ENCODE peak calls at places on chromosomes 1 and 21, in five cellular contexts. J is neuronal stem cell, G is erythroblast, O is PC-9, S is NCI-H774. M is an unnamed sample.

GRCh38 chr1:58592521-58593134 is 15.6 kb upstream of the TACSTD2 start:
- DNase-seq in J (no peak), O (peak; percentile 94), G (no peak), S (no peak), M (peak; percentile 90)

GRCh38 chr1:222372221-222372620 is 175.7 kb downstream of the HHIPL2 start:
- DNase-seq in O (no peak), S (no peak), G (no peak), J (no peak), M (no peak)

GRCh38 chr1:180027949-180028445 is 73.4 kb downstream of the CEP350 start:
- DNase-seq in J (no peak), S (no peak), O (peak; percentile 41), G (no peak), M (no peak)

GRCh38 chr1:84712288-84712874 is 22.1 kb upstream of the SSX2IP start:
- DNase-seq in S (no peak), J (no peak), G (no peak), O (no peak), M (no peak)

GRCh38 chr21:29390778-29391177 is 92.1 kb downstream of the BACH1 start:
- DNase-seq in G (no peak), S (no peak), J (no peak), O (no peak), M (no peak)

GRCh38 chr1:153437236-153437635 is 20.9 kb downstream of the S100A7A start:
- DNase-seq in J (no peak), S (no peak), G (no peak), O (no peak), M (no peak)

GRCh38 chr1:2446394-2446793 is 29.7 kb upstream of the PLCH2 start:
- DNase-seq in S (no peak), J (peak; percentile 81), G (no peak), O (no peak), M (no peak)

GRCh38 chr1:202160377-202160940 is at the start of gene PTPN7:
- DNase-seq in O (no peak), J (no peak), S (no peak), G (peak; percentile 76), M (no peak)

GRCh38 chr1:159168043-159168442 is 3.4 kb upstream of the CADM3 start:
- DNase-seq in S (no peak), O (no peak), J (no peak), G (no peak), M (no peak)

GRCh38 chr21:46189213-46189958 is 5.1 kb upstream of the SPATC1L start:
- DNase-seq in J (no peak), G (no peak), S (no peak), O (no peak), M (no peak)

GRCh38 chr1:53402891-53403655 is 56.1 kb upstream of the DMRTB1 start:
- DNase-seq in G (no peak), O (peak; percentile 20), J (no peak), S (no peak), M (no peak)

GRCh38 chr1:204161609-204162497 is 4.3 kb downstream of the REN start:
- DNase-seq in S (no peak), G (no peak), J (no peak), O (no peak), M (no peak)

GRCh38 chr1:233114159-233114558 is 163.7 kb downstream of the NTPCR start:
- DNase-seq in G (no peak), J (no peak), O (no peak), S (no peak), M (peak; percentile 33)

GRCh38 chr1:96843196-96843595 is 121.6 kb downstream of the PTBP2 start:
- DNase-seq in S (no peak), J (no peak), G (no peak), O (no peak), M (peak; percentile 20)

GRCh38 chr1:31881698-31882000 is 56.5 kb downstream of the PTP4A2 start:
- DNase-seq in S (no peak), J (no peak), G (no peak), O (no peak), M (no peak)

GRCh38 chr1:9069324-9070100 is at the start of gene SLC2A5:
- DNase-seq in J (no peak), G (no peak), O (no peak), S (no peak), M (no peak)

GRCh38 chr1:205072881-205073280 is 11.4 kb downstream of the TMEM81 start:
- DNase-seq in G (no peak), S (no peak), J (no peak), O (no peak), M (no peak)

GRCh38 chr1:183604048-183604808 is 14.0 kb upstream of the NCF2 start:
- DNase-seq in S (no peak), J (no peak), G (no peak), O (peak; percentile 21), M (no peak)

GRCh38 chr21:22421416-22422190 is 1423.4 kb downstream of the NCAM2 start:
- DNase-seq in G (no peak), S (no peak), O (no peak), J (no peak), M (no peak)

GRCh38 chr21:42376338-42376982 is 10.1 kb upstream of the TFF1 start:
- DNase-seq in G (peak; percentile 61), O (no peak), S (no peak), J (no peak), M (no peak)

M was measured in epithelial cell of proximal tubule.